ENCODE peak calls at places on chromosomes 13 and 19, in five cellular contexts. G, T, M, Q and O are unnamed samples.

GRCh38 chr19:4745986-4746385 is 22.3 kb upstream of the DPP9 start:
- DNase-seq in G (no peak), T (no peak), M (no peak), Q (no peak), O (no peak)

GRCh38 chr13:100197591-100198365 is 108.9 kb downstream of the PCCA start:
- DNase-seq in G (no peak), T (no peak), M (no peak), Q (no peak), O (no peak)

GRCh38 chr13:110676511-110677204 is 29.3 kb downstream of the CARS2 start:
- DNase-seq in G (no peak), T (no peak), M (no peak), Q (no peak), O (no peak)

GRCh38 chr13:113405481-113406300 is 41.8 kb upstream of the GRTP1 start:
- DNase-seq in G (no peak), T (no peak), M (no peak), Q (no peak), O (no peak)

GRCh38 chr13:70171151-70171550 is 62.9 kb upstream of the KLHL1 start:
- DNase-seq in G (no peak), T (no peak), M (no peak), Q (no peak), O (no peak)

GRCh38 chr13:71624641-71625040 is 242.4 kb downstream of the DACH1 start:
- DNase-seq in G (no peak), T (no peak), M (no peak), Q (no peak), O (no peak)

GRCh38 chr19:16621165-16621800 is 6.7 kb downstream of the MED26 start:
- DNase-seq in G (no peak), T (no peak), M (no peak), Q (no peak), O (no peak)

GRCh38 chr13:31653730-31654129 is 85.6 kb upstream of the RXFP2 start:
- DNase-seq in G (no peak), T (no peak), M (no peak), Q (no peak), O (no peak)

GRCh38 chr13:71842003-71842402 is 25.0 kb downstream of the DACH1 start:
- DNase-seq in G (no peak), T (no peak), M (no peak), Q (no peak), O (no peak)

GRCh38 chr19:40217027-40217810 is 965 bp downstream of the TTC9B start:
- DNase-seq in G (no peak), T (peak), M (peak), Q (no peak), O (no peak)

GRCh38 chr19:16459680-16460079 is 12.1 kb downstream of the EPS15L1 start:
- DNase-seq in G (no peak), T (no peak), M (no peak), Q (no peak), O (no peak)

GRCh38 chr13:67134322-67135129 is 95.6 kb downstream of the PCDH9 start:
- DNase-seq in G (no peak), T (no peak), M (no peak), Q (no peak), O (no peak)

GRCh38 chr13:110306960-110307696 is at the start of the genes COL4A1 and COL4A2:
- DNase-seq in G (peak), T (peak), M (no peak), Q (no peak), O (peak)

GRCh38 chr13:99987180-99988047 is 5.8 kb downstream of the ZIC2 start:
- DNase-seq in G (no peak), T (peak), M (no peak), Q (no peak), O (peak)

GRCh38 chr19:11243798-11244169 is 4.4 kb downstream of the ANGPTL8 start:
- DNase-seq in G (no peak), T (no peak), M (no peak), Q (no peak), O (no peak)

GRCh38 chr19:39969266-39969665 is 1.7 kb upstream of the PSMC4 start:
- DNase-seq in G (no peak), T (no peak), M (no peak), Q (no peak), O (no peak)

GRCh38 chr13:22703601-22704209 is 477.1 kb upstream of the SGCG start:
- DNase-seq in G (no peak), T (no peak), M (peak), Q (no peak), O (no peak)

DNA sequence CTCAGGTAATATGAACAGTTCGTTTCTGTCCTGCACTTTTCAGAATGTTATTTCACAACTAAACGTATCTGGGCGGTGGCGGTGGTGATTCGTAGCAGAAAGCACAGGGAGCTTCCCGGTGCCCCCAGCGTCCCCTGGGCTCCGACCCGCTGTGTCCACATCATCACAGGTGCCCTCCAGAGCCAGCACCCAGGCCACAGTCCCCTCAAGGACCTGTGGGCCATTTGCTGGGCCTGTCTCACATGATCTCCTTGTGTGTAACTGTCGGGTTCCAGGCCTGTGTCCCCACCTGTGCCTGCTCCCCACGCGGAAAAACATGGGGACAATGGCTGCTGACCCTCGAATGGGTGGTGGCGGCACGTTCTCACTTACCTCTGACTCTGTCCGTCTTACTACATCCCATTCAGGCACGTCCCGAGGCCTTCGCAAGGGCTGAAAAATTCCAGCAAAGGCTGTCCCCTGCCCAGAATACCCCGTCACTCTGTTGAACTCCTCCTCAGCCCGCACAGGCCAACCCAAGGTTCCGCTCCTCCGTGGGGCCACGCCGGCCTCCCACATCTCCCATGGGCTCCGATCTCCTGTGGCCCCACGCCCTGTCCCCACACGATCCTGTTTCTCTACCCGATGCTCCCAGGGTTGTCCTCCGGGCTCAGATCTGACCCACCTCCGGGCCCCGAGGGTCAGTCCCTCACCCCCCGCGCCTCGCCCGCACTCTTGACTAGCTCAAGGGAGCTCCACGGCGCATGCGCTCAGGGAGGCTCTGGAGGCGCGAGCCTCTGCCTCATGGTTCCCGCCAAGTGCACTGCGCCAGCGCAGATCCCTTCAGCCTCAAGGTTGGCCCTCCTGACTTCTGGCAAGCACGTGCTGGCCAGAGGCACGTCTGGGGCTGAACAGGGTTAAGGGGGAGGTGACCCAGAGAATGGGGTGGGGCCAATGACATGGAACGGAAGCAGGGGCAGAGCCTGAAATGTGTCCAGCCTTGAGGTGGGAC is 21.2 kb downstream of the DEDD2 start:
- DNase-seq in G (no peak), T (peak), M (no peak), Q (no peak), O (no peak)
- H3K4me3 ChIP-seq in G (no peak), T (no peak), M (no peak), Q (no peak), O (no peak)

GRCh38 chr19:50331187-50332013 is 2.2 kb upstream of the KCNC3 start:
- DNase-seq in G (no peak), T (peak), M (no peak), Q (no peak), O (no peak)
- H3K4me3 ChIP-seq in G (peak), T (peak), M (peak), Q (no peak), O (no peak)

DNA sequence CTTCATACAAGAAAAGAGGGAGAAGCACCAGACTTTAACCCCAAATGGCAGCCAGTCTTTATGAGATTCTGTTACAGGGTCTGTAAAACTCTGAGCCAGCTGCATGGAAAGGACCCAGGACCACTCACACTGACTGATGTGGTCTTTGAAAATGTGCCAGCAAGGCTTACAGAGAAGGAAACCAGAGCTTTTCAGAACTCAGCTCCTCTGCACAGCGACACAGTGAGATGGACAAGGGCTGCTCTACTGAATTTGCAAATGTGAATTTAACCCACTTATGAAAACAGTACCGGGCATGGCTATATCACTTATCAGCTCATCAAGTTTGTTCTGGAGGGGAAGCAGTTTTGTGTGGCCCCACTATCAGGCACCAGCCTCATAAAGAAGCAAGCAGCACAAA is 98.8 kb upstream of the SERP2 start:
- DNase-seq in G (no peak), T (no peak), M (no peak), Q (no peak), O (no peak)
- H3K4me3 ChIP-seq in G (no peak), T (no peak), M (no peak), Q (peak), O (no peak)

DNA sequence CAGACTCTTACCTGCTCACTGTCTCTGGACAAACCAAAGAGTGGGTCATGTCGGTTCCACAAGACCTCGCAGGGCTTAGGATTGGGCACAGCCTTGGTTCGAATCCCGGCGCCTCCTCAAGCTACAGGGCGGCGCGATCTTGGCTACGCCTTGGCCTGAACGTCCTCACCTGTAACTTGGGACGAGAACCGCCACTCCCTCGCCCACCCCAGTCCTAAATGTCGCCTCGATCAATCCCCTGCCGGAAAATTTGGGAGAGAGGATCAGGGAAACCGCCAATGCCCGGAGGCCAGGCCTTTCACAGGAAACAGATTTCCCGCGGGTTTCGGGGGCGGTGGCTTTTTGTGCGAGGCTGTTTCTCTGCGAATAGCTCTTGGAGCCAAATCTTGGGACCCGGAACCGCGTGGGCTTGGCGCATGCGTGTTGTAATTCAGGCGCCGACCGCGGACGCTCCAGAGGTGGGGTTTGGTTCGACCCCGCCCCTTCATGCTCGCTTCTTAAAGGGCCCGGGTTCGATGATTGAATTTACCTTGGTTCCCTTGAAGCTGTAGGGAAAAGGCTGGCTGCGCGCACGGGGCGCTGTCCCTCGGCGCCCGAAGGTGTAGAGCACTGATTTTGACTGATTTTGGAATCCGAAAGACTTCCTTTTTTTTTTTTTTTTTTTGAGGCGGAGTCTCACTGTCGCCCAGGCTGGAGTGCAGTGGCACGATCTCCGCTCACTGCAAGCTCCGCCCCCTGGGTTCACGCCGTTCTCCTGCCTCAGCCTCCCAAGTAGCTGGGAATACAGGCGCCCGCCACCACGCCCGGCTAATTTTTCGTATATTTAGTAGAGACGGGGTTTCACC is at the start of gene NR2C2AP:
- DNase-seq in G (peak), T (peak), M (no peak), Q (peak), O (peak)
- H3K4me3 ChIP-seq in G (peak), T (peak), M (peak), Q (peak), O (peak)